ENCODE peak calls at places on chromosomes 7 and 10, in four cellular contexts. B is neural progenitor cell, Q is astrocyte, T is A549. Z is an unnamed sample.
A peak's percentile ranks its signal among the peaks of the same experiment; 100 is the strongest.

GRCh38 chr7:69962077-69962855 is 364.0 kb downstream of the AUTS2 start:
- DNase-seq in Q (peak; percentile 16), T (no peak), B (no peak), Z (no peak)

GRCh38 chr10:114022292-114022691 is 21.4 kb upstream of the ADRB1 start:
- DNase-seq in T (no peak), Q (no peak), B (no peak), Z (no peak)

GRCh38 chr7:155961241-155962190 is 149.3 kb upstream of the SHH start:
- DNase-seq in T (no peak), Q (peak; percentile 97), B (peak; percentile 15), Z (no peak)

GRCh38 chr10:114684822-114685209 is 26.7 kb upstream of the ABLIM1 start:
- DNase-seq in T (peak; percentile 81), Q (peak; percentile 85), B (no peak), Z (no peak)

GRCh38 chr10:69934768-69935167 is 117.9 kb upstream of the MACROH2A2 start:
- DNase-seq in Q (no peak), T (no peak), B (no peak), Z (no peak)

GRCh38 chr7:68364871-68365625 is 1233.2 kb upstream of the AUTS2 start:
- DNase-seq in Q (peak; percentile 3), T (no peak), B (no peak), Z (no peak)

GRCh38 chr7:70660819-70661191 is 471.1 kb upstream of the GALNT17 start:
- DNase-seq in T (no peak), Q (no peak), B (no peak), Z (no peak)

GRCh38 chr7:81499262-81500116 is 270.4 kb downstream of the HGF start:
- DNase-seq in B (peak; percentile 76), T (peak; percentile 93), Q (peak; percentile 69), Z (peak; percentile 72)

GRCh38 chr7:47188653-47189315 is 393.1 kb downstream of the TNS3 start:
- DNase-seq in T (no peak), Q (no peak), B (no peak), Z (peak; percentile 69)

GRCh38 chr10:60845038-60845437 is 66.8 kb downstream of the CDK1 start:
- DNase-seq in B (no peak), T (no peak), Q (no peak), Z (no peak)

GRCh38 chr7:98211221-98211675 is at the start of gene BHLHA15:
- DNase-seq in B (peak; percentile 72), T (no peak), Q (no peak), Z (peak; percentile 95)

GRCh38 chr7:79880312-79880711 is 254.3 kb upstream of the GNAI1 start:
- DNase-seq in B (peak; percentile 9), Q (no peak), T (no peak), Z (no peak)

GRCh38 chr7:151550601-151551286 is 31.0 kb upstream of the RHEB start:
- DNase-seq in Q (peak; percentile 95), T (peak; percentile 77), B (no peak), Z (no peak)

GRCh38 chr7:100570954-100571828 is 2.5 kb downstream of the SAP25 start:
- DNase-seq in B (peak; percentile 38), T (no peak), Q (no peak), Z (peak; percentile 78)

GRCh38 chr10:132606536-132607316 is 69.1 kb downstream of the INPP5A start:
- DNase-seq in Q (peak; percentile 46), T (no peak), B (no peak), Z (peak; percentile 89)

GRCh38 chr10:133274751-133275682 is 1.7 kb downstream of the ADAM8 start:
- DNase-seq in B (no peak), Q (no peak), T (no peak), Z (peak; percentile 90)

GRCh38 chr7:151940048-151940845 is 16.0 kb upstream of the GALNTL5 start:
- DNase-seq in Q (peak; percentile 44), T (peak; percentile 17), B (no peak), Z (peak; percentile 81)

GRCh38 chr7:112060625-112061024 is 145.6 kb downstream of the DOCK4 start:
- DNase-seq in Q (no peak), B (no peak), T (peak; percentile 36), Z (no peak)

GRCh38 chr10:43124094-43124521 is 14.1 kb upstream of the CSGALNACT2 start:
- DNase-seq in Q (no peak), T (no peak), B (no peak), Z (peak; percentile 57)

GRCh38 chr7:94182721-94183120 is 178.6 kb upstream of the BET1 start:
- DNase-seq in B (no peak), Q (no peak), T (no peak), Z (no peak)

GRCh38 chr10:5977471-5978370 is at the start of gene IL15RA:
- DNase-seq in Q (peak; percentile 54), B (peak; percentile 62), T (peak; percentile 65), Z (peak; percentile 95)

GRCh38 chr7:46534593-46535271 is 613.7 kb upstream of the IGFBP3 start:
- DNase-seq in Q (peak; percentile 89), T (peak; percentile 51), B (peak; percentile 58), Z (no peak)

GRCh38 chr10:121373411-121373810 is 224.8 kb downstream of the FGFR2 start:
- DNase-seq in T (no peak), B (no peak), Q (no peak), Z (no peak)

GRCh38 chr10:32943854-32944661 is 14.0 kb downstream of the ITGB1 start:
- DNase-seq in B (peak; percentile 35), Q (no peak), T (peak; percentile 69), Z (no peak)

DNA sequence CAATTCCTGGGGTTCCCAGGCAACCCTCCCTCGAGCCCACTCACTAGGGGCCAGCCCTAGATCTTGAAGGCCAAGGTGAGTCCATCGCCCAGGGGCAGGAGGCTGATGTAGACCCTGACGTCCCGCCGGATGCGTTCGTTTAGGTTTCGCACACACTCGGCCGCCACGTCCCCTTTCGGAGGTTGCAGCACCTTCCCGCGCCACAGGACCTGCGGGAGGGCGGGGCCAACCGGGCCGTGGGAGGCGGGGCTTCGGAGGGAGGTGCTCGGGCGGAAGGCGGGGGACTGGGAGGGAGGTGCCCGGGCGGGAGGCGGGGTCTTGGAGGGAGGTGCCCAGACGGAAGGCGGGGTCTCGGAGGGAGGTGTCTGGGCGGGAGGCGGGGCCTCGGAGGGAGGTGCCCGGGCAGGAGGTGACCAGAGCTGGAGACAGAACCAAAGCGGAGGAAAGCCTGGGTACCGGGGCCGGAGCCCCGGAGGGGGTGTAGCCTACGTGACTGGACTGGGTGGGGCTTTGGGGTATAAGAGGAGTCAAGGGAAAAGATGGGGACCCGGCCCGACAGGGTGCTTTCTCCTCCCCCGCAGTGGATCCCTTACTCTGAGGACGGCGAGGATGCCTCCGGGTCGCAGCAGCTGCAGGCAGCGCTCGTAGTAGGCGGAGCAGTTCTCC is 1.6 kb downstream of the COMTD1 start:
- DNase-seq in T (peak; percentile 95), B (peak; percentile 96), Q (peak; percentile 70), Z (peak; percentile 97)
- TF ChIP-seq CTCF in T (no peak), B (no peak), Q (no peak), Z (no peak)

GRCh38 chr10:35161906-35162305 is 35.3 kb downstream of the CREM start:
- DNase-seq in B (no peak), T (no peak), Q (no peak), Z (no peak)
- H3K4me1 ChIP-seq in B (no peaks in the 10 kb centered on the region), T (no peaks in the 10 kb centered on the region), Q (no peaks in the 10 kb centered on the region), Z (no peaks in the 10 kb centered on the region)

DNA sequence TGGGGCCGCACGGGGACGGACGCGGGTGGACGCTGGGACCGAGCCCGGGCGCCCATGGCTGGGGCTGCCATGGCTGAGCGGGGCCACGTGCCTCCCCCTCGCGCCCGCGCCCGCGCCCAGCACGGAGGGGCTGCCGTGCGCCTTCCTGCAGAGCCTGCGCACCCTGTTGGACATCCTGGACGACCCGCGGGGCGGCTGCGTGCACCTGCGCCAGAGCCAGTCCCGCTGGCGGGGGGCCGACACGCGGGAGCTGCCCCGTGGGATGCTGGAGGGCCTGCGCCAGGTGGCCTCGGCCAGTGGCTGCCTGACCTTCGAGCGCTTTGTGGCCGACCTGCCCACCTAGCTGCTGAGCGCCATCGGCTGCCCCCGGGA is 72.5 kb upstream of the KCTD7 start:
- DNase-seq in Q (no peak), B (no peak), T (no peak), Z (peak; percentile 38)
- TF ChIP-seq CTCF in Q (no peak), B (no peak), T (no peak), Z (no peak)

GRCh38 chr7:143379607-143380263 is 1.4 kb upstream of the ZYX start:
- DNase-seq in T (peak; percentile 46), Q (no peak), B (no peak), Z (peak; percentile 88)

GRCh38 chr7:143380646-143381426 is at the start of gene ZYX:
- DNase-seq in B (peak; percentile 95), Q (peak; percentile 90), T (peak; percentile 87), Z (peak; percentile 99)

GRCh38 chr7:143382126-143382790 is 1.1 kb downstream of the ZYX start:
- DNase-seq in B (no peak), Q (no peak), T (no peak), Z (peak; percentile 44)

GRCh38 chr7:143381427-143382125 is 431 bp downstream of the ZYX start:
- DNase-seq in T (peak; percentile 50), B (peak; percentile 45), Q (peak; percentile 57), Z (peak; percentile 92)

DNA sequence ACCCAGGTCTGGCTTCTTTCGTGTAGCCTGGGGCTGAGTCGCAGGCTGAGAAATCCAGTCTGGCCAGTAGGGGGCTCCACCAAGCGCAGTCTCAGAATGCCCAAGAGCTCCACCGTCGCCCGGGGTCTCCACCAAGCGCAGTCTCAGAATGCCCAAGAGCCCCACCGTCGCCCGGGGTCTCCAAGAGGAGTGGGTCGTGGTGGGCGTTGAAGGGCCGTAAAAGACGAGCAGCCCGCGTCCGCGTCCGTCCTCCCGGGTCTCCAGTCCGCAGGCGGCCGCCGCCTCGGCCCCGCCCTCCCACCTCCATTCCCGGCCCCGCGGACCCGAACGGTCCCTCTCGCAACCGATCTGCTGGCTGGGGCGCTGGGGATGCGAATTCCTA is 890 bp upstream of the ZYX start:
- DNase-seq in B (peak; percentile 92), T (peak; percentile 83), Q (peak; percentile 58), Z (peak; percentile 92)
- H3K4me1 ChIP-seq in B (peaks cover 20% of the 10 kb centered on the region), T (peaks cover 46% of the 10 kb centered on the region), Q (peaks cover 41% of the 10 kb centered on the region), Z (peaks cover 56% of the 10 kb centered on the region)

GRCh38 chr7:135111379-135111778 is 36.5 kb upstream of the TMEM140 start:
- DNase-seq in T (no peak), B (no peak), Q (no peak), Z (no peak)

GRCh38 chr7:135114622-135115021 is 33.2 kb upstream of the TMEM140 start:
- DNase-seq in B (no peak), Q (no peak), T (no peak), Z (no peak)

DNA sequence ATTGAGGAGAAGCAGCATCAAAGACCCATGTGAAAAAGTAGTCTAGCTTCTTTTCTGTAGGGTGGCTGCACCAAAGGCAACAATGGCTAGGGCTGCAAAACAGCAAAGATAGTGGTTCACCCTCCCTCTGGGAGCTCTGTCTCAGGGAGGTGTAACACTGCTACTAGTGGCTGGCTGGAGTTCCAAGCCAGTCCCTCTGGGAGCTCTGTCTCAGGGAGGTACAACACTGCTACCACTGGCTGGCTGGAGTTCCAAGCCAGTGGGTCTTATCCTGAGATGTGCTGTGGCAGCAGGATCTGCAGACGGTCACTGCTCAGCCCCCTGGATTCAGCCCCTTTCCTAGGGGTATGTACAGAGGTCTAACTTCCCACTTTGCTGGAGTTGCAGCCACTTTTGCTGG is 37.9 kb upstream of the TMEM140 start:
- DNase-seq in Q (no peak), T (no peak), B (no peak), Z (no peak)
- TF ChIP-seq CTCF in Q (no peak), T (no peak), B (no peak), Z (no peak)